ENCODE peak calls at places on chromosomes 11 and 22, in seven cellular contexts. L, O, Z, H, S, T and E are unnamed samples.

GRCh38 chr22:23164091-23164490 is 16.2 kb upstream of the BCR start:
- DNase-seq in L (no peak), O (no peak), Z (no peak), H (no peak), S (no peak), T (no peak), E (no peak)

GRCh38 chr22:19253143-19253542 is 38.4 kb downstream of the CLTCL1 start:
- DNase-seq in L (no peak), O (no peak), Z (no peak), H (no peak), S (no peak), T (no peak), E (no peak)

GRCh38 chr11:40722179-40722795 is 737.2 kb downstream of the LRRC4C start:
- DNase-seq in L (peak; percentile 0), O (no peak), Z (peak; percentile 71), H (peak; percentile 71), S (peak; percentile 38), T (no peak), E (peak; percentile 21)

GRCh38 chr11:16759857-16760256 is 21.4 kb downstream of the C11orf58 start:
- DNase-seq in L (peak; percentile 24), O (no peak), Z (no peak), H (no peak), S (no peak), T (no peak), E (no peak)

GRCh38 chr22:41800348-41801146 is at the start of gene CCDC134:
- DNase-seq in L (peak; percentile 64), O (peak; percentile 50), Z (peak; percentile 93), H (peak; percentile 89), S (peak; percentile 79), T (peak; percentile 90), E (peak; percentile 82)

GRCh38 chr22:38305481-38306448 is 11.5 kb downstream of the CSNK1E start:
- DNase-seq in L (peak; percentile 54), O (no peak), Z (peak; percentile 80), H (peak; percentile 77), S (no peak), T (no peak), E (peak; percentile 55)

GRCh38 chr11:17770048-17770652 is 35.6 kb downstream of the KCNC1 start:
- DNase-seq in L (no peak), O (no peak), Z (peak; percentile 55), H (peak; percentile 44), S (no peak), T (no peak), E (no peak)

GRCh38 chr11:134275534-134276395 is at the start of gene GLB1L3:
- DNase-seq in L (no peak), O (no peak), Z (peak; percentile 53), H (peak; percentile 76), S (no peak), T (no peak), E (peak; percentile 31)

GRCh38 chr11:66055021-66055420 is 2.9 kb downstream of the SF3B2 start:
- DNase-seq in L (no peak), O (no peak), Z (no peak), H (no peak), S (no peak), T (no peak), E (no peak)

GRCh38 chr11:119910056-119910455 is 181.1 kb upstream of the NECTIN1 start:
- DNase-seq in L (no peak), O (no peak), Z (no peak), H (no peak), S (no peak), T (no peak), E (no peak)

GRCh38 chr22:30985561-30986208 is 16.6 kb downstream of the TUG1 start:
- DNase-seq in L (no peak), O (no peak), Z (no peak), H (no peak), S (no peak), T (no peak), E (no peak)

GRCh38 chr22:36417281-36417686 is 29.5 kb upstream of the MYH9 start:
- DNase-seq in L (peak; percentile 73), O (no peak), Z (no peak), H (peak; percentile 72), S (no peak), T (peak; percentile 89), E (no peak)

GRCh38 chr11:26229270-26229669 is 102.7 kb upstream of the ANO3 start:
- DNase-seq in L (peak; percentile 98), O (no peak), Z (no peak), H (no peak), S (no peak), T (no peak), E (peak; percentile 33)

GRCh38 chr11:125401746-125402145 is 94.3 kb downstream of the FEZ1 start:
- DNase-seq in L (peak; percentile 26), O (no peak), Z (peak; percentile 64), H (peak; percentile 60), S (peak; percentile 51), T (no peak), E (peak; percentile 16)

GRCh38 chr11:82405392-82405791 is 328.3 kb downstream of the FAM181B start:
- DNase-seq in L (no peak), O (no peak), Z (no peak), H (peak; percentile 68), S (no peak), T (no peak), E (no peak)

GRCh38 chr11:107956543-107956942 is 28.3 kb downstream of the RAB39A start:
- DNase-seq in L (no peak), O (no peak), Z (no peak), H (no peak), S (no peak), T (no peak), E (no peak)

GRCh38 chr11:78708388-78708787 is 133.7 kb upstream of the NARS2 start:
- DNase-seq in L (peak; percentile 39), O (no peak), Z (no peak), H (peak; percentile 88), S (no peak), T (peak; percentile 94), E (no peak)

GRCh38 chr11:82996966-82997606 is 74.6 kb downstream of the RAB30 start:
- DNase-seq in L (no peak), O (no peak), Z (no peak), H (no peak), S (no peak), T (peak; percentile 54), E (no peak)

GRCh38 chr11:57792870-57793269 is 31.3 kb downstream of the CTNND1 start:
- DNase-seq in L (no peak), O (no peak), Z (no peak), H (no peak), S (no peak), T (no peak), E (peak; percentile 33)

GRCh38 chr11:121958323-121958977 is 157.6 kb downstream of the BLID start:
- DNase-seq in L (no peak), O (no peak), Z (no peak), H (no peak), S (no peak), T (no peak), E (no peak)

GRCh38 chr11:58285483-58286040 is 17.5 kb upstream of the OR10W1 start:
- DNase-seq in L (no peak), O (no peak), Z (no peak), H (peak; percentile 12), S (no peak), T (peak; percentile 56), E (no peak)

GRCh38 chr11:61820174-61820573 is 3.4 kb upstream of the FADS1 start:
- DNase-seq in L (peak; percentile 65), O (no peak), Z (no peak), H (no peak), S (no peak), T (no peak), E (peak; percentile 50)

GRCh38 chr11:45774786-45775185 is 30.2 kb upstream of the SLC35C1 start:
- DNase-seq in L (no peak), O (no peak), Z (no peak), H (no peak), S (no peak), T (no peak), E (no peak)

GRCh38 chr22:23750744-23751440 is at the start of gene ZNF70:
- DNase-seq in L (peak; percentile 74), O (no peak), Z (peak; percentile 96), H (peak; percentile 94), S (peak; percentile 83), T (peak; percentile 87), E (peak; percentile 75)

GRCh38 chr11:33248416-33248957 is 8.7 kb upstream of the HIPK3 start:
- DNase-seq in L (peak; percentile 77), O (no peak), Z (no peak), H (no peak), S (no peak), T (no peak), E (peak; percentile 48)

GRCh38 chr11:4636136-4636535 is 1.1 kb upstream of the OR51D1 start:
- DNase-seq in L (no peak), O (no peak), Z (no peak), H (no peak), S (no peak), T (no peak), E (no peak)

GRCh38 chr22:38069372-38070249 is 12.4 kb downstream of the PICK1 start:
- DNase-seq in L (peak; percentile 29), O (no peak), Z (no peak), H (no peak), S (no peak), T (no peak), E (peak; percentile 19)

GRCh38 chr11:65498977-65499712 is at the start of gene MALAT1:
- DNase-seq in L (peak; percentile 94), O (no peak), Z (peak; percentile 83), H (peak; percentile 96), S (peak; percentile 95), T (peak; percentile 85), E (peak; percentile 97)

GRCh38 chr11:2797181-2797711 is 88.3 kb downstream of the CDKN1C start:
- DNase-seq in L (no peak), O (no peak), Z (peak; percentile 28), H (no peak), S (no peak), T (no peak), E (no peak)

GRCh38 chr11:11581493-11581880 is 40.3 kb downstream of the GALNT18 start:
- DNase-seq in L (no peak), O (no peak), Z (peak; percentile 17), H (no peak), S (no peak), T (no peak), E (no peak)
- H2AK5ac ChIP-seq in L (no peak overlapping the region), O (no peak overlapping the region), Z (no peak overlapping the region), H (no peak overlapping the region), S (no peak overlapping the region), T (no peak overlapping the region), E (no peak overlapping the region)

GRCh38 chr11:106627694-106628093 is 390.6 kb downstream of the GUCY1A2 start:
- DNase-seq in L (no peak), O (no peak), Z (no peak), H (no peak), S (no peak), T (no peak), E (no peak)

GRCh38 chr11:106632283-106632682 is 386.0 kb downstream of the GUCY1A2 start:
- DNase-seq in L (no peak), O (no peak), Z (no peak), H (no peak), S (no peak), T (no peak), E (no peak)
- H2AK5ac ChIP-seq in L (no peak overlapping the region), O (no peak overlapping the region), Z (no peak overlapping the region), H (no peak overlapping the region), S (no peak overlapping the region), T (no peak overlapping the region), E (no peak overlapping the region)

GRCh38 chr11:9604134-9604533 is 30.7 kb downstream of the WEE1 start:
- DNase-seq in L (peak; percentile 26), O (no peak), Z (no peak), H (no peak), S (no peak), T (no peak), E (no peak)
- H2AK5ac ChIP-seq in L (peak overlapping the region; percentile 21), O (no peak overlapping the region), Z (no peak overlapping the region), H (no peak overlapping the region), S (no peak overlapping the region), T (no peak overlapping the region), E (no peak overlapping the region)

GRCh38 chr22:45929649-45930048 is 47.3 kb downstream of the WNT7B start:
- DNase-seq in L (no peak), O (no peak), Z (no peak), H (no peak), S (no peak), T (no peak), E (no peak)
- H2AK5ac ChIP-seq in L (no peak overlapping the region), O (no peak overlapping the region), Z (no peak overlapping the region), H (no peak overlapping the region), S (no peak overlapping the region), T (no peak overlapping the region), E (no peak overlapping the region)